ENCODE peak calls at places on chromosomes 12 and 14, in eight cellular contexts. K is GM19239; A is stimulated activated CD4-positive, alpha-beta T cell treated with anti-CD3 and anti-CD28 coated beads, Interleukin-4, amount 100 ng/mL, for 4 hours; L is HT-29; E is mammary epithelial cell; N is neuronal stem cell; G is neural progenitor cell; I is G401. Y is an unnamed sample.

GRCh38 chr12:25115677-25116076 is 79.3 kb downstream of the DNAI7 start:
- DNase-seq in E (no peak), N (no peak), G (no peak), K (no peak), I (no peak), A (no peak), L (no peak), Y (no peak)

GRCh38 chr14:77151918-77152588 is 10.5 kb upstream of the ZDHHC22 start:
- DNase-seq in N (no peak), G (no peak), A (no peak), K (no peak), E (peak; percentile 20), I (peak; percentile 80), L (peak; percentile 30), Y (peak; percentile 39)

GRCh38 chr14:68879841-68880575 is 87.1 kb upstream of the ZFP36L1 start:
- DNase-seq in N (no peak), A (no peak), I (no peak), K (no peak), G (no peak), E (no peak), L (no peak), Y (no peak)

GRCh38 chr14:100428727-100429126 is 105.6 kb downstream of the SLC25A47 start:
- DNase-seq in E (no peak), N (no peak), I (no peak), L (no peak), K (no peak), G (no peak), A (no peak), Y (no peak)

GRCh38 chr14:29215853-29216252 is 449.3 kb downstream of the FOXG1 start:
- DNase-seq in L (no peak), I (no peak), E (peak; percentile 2), A (no peak), N (no peak), G (no peak), K (no peak), Y (no peak)

GRCh38 chr14:68392393-68393085 is 400.3 kb downstream of the ZFP36L1 start:
- DNase-seq in N (peak; percentile 21), I (no peak), G (peak; percentile 34), K (no peak), L (no peak), A (no peak), E (no peak), Y (no peak)

GRCh38 chr14:78414172-78414571 is 244.0 kb downstream of the NRXN3 start:
- DNase-seq in I (no peak), K (no peak), E (no peak), N (no peak), L (no peak), G (no peak), A (no peak), Y (no peak)

GRCh38 chr14:91267965-91268437 is 23.5 kb upstream of the GPR68 start:
- DNase-seq in E (no peak), N (no peak), L (no peak), I (no peak), K (no peak), G (no peak), A (no peak), Y (no peak)

GRCh38 chr14:103528158-103528511 is 861 bp upstream of the TRMT61A start:
- DNase-seq in A (no peak), I (peak; percentile 67), N (no peak), K (no peak), L (no peak), G (no peak), E (no peak), Y (no peak)

GRCh38 chr14:80536456-80536855 is 325.2 kb upstream of the DIO2 start:
- DNase-seq in G (peak; percentile 2), K (no peak), N (no peak), I (no peak), L (no peak), A (no peak), E (no peak), Y (no peak)

GRCh38 chr12:6347367-6348338 is 5.8 kb upstream of the TNFRSF1A start:
- DNase-seq in G (no peak), K (no peak), E (no peak), A (no peak), I (no peak), N (no peak), L (no peak), Y (no peak)